ENCODE peak calls at places on chromosomes 4 and X, in five cellular contexts. M is HepG2, X is GM23338, W is endothelial cell of umbilical vein, V is vagina. Z is an unnamed sample. For H3K4me1, the result is how much of the 10 kb centered on the place peaks cover.

GRCh38 chr4:37715889-37716402 is 29.8 kb upstream of the RELL1 start:
- DNase-seq in V (no peak), X (no peak), M (no peak), W (peak), Z (no peak)

GRCh38 chrX:109440475-109440874 is 41.4 kb downstream of the GUCY2F start:
- DNase-seq in X (no peak), M (no peak), W (no peak), V (no peak), Z (no peak)

GRCh38 chrX:22135171-22135711 is 103.1 kb downstream of the PHEX start:
- DNase-seq in V (no peak), M (no peak), W (peak), X (no peak), Z (peak)

GRCh38 chrX:69080912-69081465 is 84.3 kb downstream of the PJA1 start:
- DNase-seq in X (no peak), M (no peak), W (no peak), V (no peak), Z (no peak)

GRCh38 chr4:45554423-45554822 is 569.4 kb downstream of the GABRG1 start:
- DNase-seq in V (no peak), M (no peak), X (no peak), W (no peak), Z (no peak)

GRCh38 chr4:123159479-123159878 is 237.1 kb upstream of the NUDT6 start:
- DNase-seq in X (peak), W (no peak), V (no peak), M (no peak), Z (no peak)

GRCh38 chrX:9865804-9866471 is 79.7 kb downstream of the SHROOM2 start:
- DNase-seq in X (no peak), W (peak), V (no peak), M (no peak), Z (no peak)

GRCh38 chrX:13903405-13903804 is 86.5 kb upstream of the GPM6B start:
- DNase-seq in W (no peak), X (no peak), M (no peak), V (no peak), Z (no peak)

GRCh38 chr4:136893638-136894037 is 638.7 kb downstream of the PCDH18 start:
- DNase-seq in V (no peak), M (no peak), X (no peak), W (no peak), Z (no peak)

GRCh38 chr4:131388277-131388676 is 1760.8 kb upstream of the PCDH10 start:
- DNase-seq in M (no peak), W (no peak), X (no peak), V (no peak), Z (no peak)
- TF ChIP-seq POLR2AphosphoS5 in M (no peak), W (no peak), X (no peak), V (no peak), Z (no peak)

DNA sequence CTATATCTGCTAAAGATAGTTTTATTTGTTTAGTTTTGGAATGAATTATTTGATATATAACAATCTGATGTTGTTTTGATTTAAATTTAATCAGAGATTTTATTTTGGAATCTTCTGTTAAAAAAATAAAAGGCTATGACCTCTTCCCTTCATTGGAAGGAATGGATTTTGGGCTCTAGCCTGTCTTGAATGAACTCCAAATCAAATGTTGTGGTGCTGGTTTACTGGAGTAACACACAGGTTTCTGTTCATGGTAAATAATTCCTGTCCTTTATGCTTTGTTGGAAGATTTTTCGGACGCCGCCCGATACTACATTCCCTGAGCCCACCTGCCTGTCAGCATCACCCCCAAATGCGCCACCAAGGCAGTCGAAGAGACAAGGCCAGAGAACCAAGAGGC is 291.1 kb downstream of the ARHGAP10 start:
- DNase-seq in V (no peak), W (no peak), M (no peak), X (no peak), Z (no peak)
- H3K4me3 ChIP-seq in V (no peak), W (no peak), M (no peak), X (no peak), Z (no peak)

DNA sequence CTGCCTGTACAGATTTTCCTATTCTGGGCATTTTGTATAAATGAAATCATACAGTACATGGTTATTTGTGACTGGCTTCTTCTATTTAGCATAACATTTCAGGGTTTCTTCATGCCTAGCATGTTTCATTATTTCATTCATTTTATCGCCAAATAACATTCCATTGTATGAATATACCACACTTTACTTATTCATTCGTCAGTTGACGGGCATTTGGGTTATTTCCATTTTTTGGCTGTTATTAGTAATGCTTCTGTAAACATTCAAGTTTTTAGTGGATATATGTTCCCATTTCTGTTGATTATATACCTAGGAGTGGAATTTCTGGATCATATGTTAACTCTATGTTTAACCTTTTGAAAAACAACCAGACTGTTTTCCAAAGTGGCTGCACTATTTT is 47.5 kb downstream of the INTS12 start:
- DNase-seq in X (no peak), W (no peak), M (no peak), V (no peak), Z (no peak)
- H3K4me1 ChIP-seq in X (under half), W (under half), M (under half), V (under half), Z (under half)

GRCh38 chr4:184417802-184418511 is 56.4 kb downstream of the IRF2 start:
- DNase-seq in W (peak), X (no peak), V (no peak), M (peak), Z (peak)
- TF ChIP-seq POLR2AphosphoS5 in W (no peak), X (no peak), V (peak), M (no peak), Z (peak)

Z was measured in prostate gland.